ENCODE peak calls at places on chromosomes 5 and 9, in four cellular contexts. J, M, Z and R are unnamed samples.

GRCh38 chr9:87107072-87107471 is 159.8 kb upstream of the GAS1 start:
- DNase-seq in M (no peak), J (no peak), Z (no peak), R (no peak)

GRCh38 chr5:149645236-149645635 is 63.9 kb downstream of the ARHGEF37 start:
- DNase-seq in M (no peak), Z (no peak), J (no peak), R (no peak)

GRCh38 chr9:19894975-19895374 is 106.1 kb upstream of the SLC24A2 start:
- DNase-seq in Z (no peak), M (no peak), J (no peak), R (no peak)

GRCh38 chr5:127068771-127069330 is 4.5 kb downstream of the C5orf63 start:
- DNase-seq in J (no peak), Z (no peak), M (no peak), R (peak; percentile 21)

GRCh38 chr9:107711528-107711927 is 222.0 kb upstream of the KLF4 start:
- DNase-seq in J (peak; percentile 88), Z (no peak), M (no peak), R (no peak)

GRCh38 chr9:82570226-82570625 is 492.7 kb downstream of the RASEF start:
- DNase-seq in J (no peak), M (no peak), Z (no peak), R (no peak)

GRCh38 chr5:172282277-172283019 is 1.1 kb downstream of the UBTD2 start:
- DNase-seq in J (no peak), Z (no peak), M (no peak), R (no peak)

GRCh38 chr9:69542942-69543704 is 129.0 kb downstream of the APBA1 start:
- DNase-seq in Z (no peak), M (peak; percentile 56), J (no peak), R (no peak)

GRCh38 chr5:159427180-159428012 is 97.1 kb upstream of the IL12B start:
- DNase-seq in J (no peak), M (no peak), Z (no peak), R (no peak)

GRCh38 chr9:38085308-38085707 is 16.3 kb upstream of the SHB start:
- DNase-seq in M (no peak), Z (no peak), J (no peak), R (no peak)

GRCh38 chr9:137978262-137978714 is 100.7 kb downstream of the CACNA1B start:
- DNase-seq in M (no peak), J (no peak), Z (no peak), R (no peak)

GRCh38 chr9:82057805-82058204 is 69.2 kb downstream of the SPATA31D1 start:
- DNase-seq in J (no peak), M (no peak), Z (no peak), R (no peak)

GRCh38 chr5:44665101-44665701 is 143.5 kb upstream of the MRPS30 start:
- DNase-seq in J (peak; percentile 36), Z (no peak), M (no peak), R (no peak)

GRCh38 chr5:44663991-44664710 is 144.6 kb upstream of the MRPS30 start:
- DNase-seq in M (no peak), Z (no peak), J (no peak), R (no peak)

GRCh38 chr5:44661851-44662250 is 146.9 kb upstream of the MRPS30 start:
- DNase-seq in M (no peak), Z (no peak), J (no peak), R (no peak)

GRCh38 chr5:44664711-44665100 is 144.0 kb upstream of the MRPS30 start:
- DNase-seq in Z (no peak), J (no peak), M (no peak), R (no peak)

GRCh38 chr5:44660251-44660650 is 148.5 kb upstream of the MRPS30 start:
- DNase-seq in Z (no peak), M (no peak), J (no peak), R (no peak)
- TF ChIP-seq FOSL1 in Z (no peak), M (no peak), J (no peak), R (no peak)

GRCh38 chr9:94160594-94161501 is 76.6 kb downstream of the PTPDC1 start:
- DNase-seq in Z (peak; percentile 89), M (peak; percentile 42), J (peak; percentile 44), R (no peak)
- TF ChIP-seq CTCF in Z (peak; percentile 36), M (peak; percentile 24), J (peak; percentile 44), R (peak; percentile 43)

DNA sequence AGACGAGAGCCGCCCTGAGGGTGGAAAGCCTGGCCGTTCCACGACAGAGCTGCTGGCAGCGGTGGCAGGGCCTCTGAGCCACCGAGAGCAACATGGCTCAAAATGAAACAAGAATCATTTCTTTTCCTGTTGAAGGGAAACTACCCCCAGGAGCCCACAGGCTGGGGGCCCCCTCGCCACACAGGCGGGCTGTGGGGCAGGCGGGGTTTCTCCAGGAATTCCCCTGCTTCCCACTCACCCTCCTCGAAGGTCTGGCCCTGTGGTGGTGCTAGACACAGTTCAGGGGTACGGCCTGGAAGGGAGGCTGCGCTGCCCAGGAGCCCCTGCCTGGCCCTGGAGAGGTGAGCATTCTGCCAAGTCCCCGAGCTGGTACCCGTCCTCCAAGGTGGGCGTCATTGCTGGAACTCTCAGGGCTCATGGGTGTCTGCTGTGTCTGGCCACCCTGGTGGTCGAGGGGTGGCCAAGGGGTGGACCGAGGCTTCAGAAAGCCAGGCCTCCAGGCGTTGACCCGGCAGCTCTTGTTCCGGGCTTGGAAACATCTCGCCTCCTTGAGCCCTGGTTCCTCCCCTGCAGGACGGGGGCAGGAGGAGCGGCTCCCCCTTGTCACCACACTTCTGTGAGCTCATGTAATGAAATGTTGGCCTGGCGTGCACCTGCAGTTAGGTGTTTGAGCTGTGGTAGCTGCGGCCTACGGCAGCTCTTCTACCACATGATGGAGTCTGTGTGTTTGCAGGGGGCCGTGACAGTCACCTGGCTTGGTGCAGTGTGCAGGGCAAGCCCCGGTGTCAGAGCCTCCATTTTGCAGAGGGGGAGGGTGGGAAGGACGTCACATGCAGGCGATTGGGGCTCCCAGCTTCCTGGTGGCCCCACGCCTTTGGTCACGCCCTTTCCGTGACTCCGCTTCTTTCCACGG is 65.3 kb downstream of the RXRA start:
- DNase-seq in J (no peak), M (no peak), Z (no peak), R (peak; percentile 50)
- TF ChIP-seq FOSL1 in J (no peak), M (no peak), Z (no peak), R (no peak)

DNA sequence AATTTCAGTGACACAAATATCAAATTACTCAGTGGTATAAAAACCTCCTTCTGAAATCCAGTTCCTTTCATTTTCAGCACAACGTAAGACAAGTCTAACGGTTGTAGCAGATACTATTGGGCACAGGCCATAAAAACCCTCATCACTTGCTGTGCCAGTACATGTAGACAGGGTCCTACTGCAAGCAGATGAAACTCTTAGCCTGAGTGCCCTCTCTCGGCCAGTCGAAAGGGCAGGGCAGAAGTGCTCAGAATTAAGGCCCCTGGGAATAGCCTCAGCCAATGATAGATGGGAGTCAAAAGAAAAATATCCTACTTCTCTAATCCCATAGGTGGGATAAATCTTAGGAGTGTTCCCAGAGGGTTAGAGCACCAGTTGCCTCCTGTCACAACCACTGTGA is 168.5 kb upstream of the FER start:
- DNase-seq in M (no peak), Z (no peak), J (no peak), R (no peak)
- TF ChIP-seq CTCF in M (peak; percentile 40), Z (peak; percentile 19), J (no peak), R (no peak)